ENCODE peak calls at places on chromosomes 13 and 19, in five cellular contexts. H is sigmoid colon, F is suprapubic skin, B is upper lobe of left lung, W is GM12878. G is an unnamed sample.

GRCh38 chr13:41610426-41610825 is 153.1 kb downstream of the RGCC start:
- DNase-seq in H (no peak), F (no peak), B (peak), W (no peak), G (peak)

GRCh38 chr19:29743681-29744080 is 28.6 kb upstream of the C19orf12 start:
- DNase-seq in H (no peak), F (no peak), B (no peak), W (no peak), G (no peak)

GRCh38 chr19:18284710-18285430 is 3.4 kb upstream of the JUND start:
- DNase-seq in H (no peak), F (no peak), B (no peak), W (no peak), G (no peak)

GRCh38 chr13:24071423-24072075 is 89.0 kb upstream of the SPATA13 start:
- DNase-seq in H (no peak), F (no peak), B (no peak), W (no peak), G (no peak)

GRCh38 chr19:37362733-37363132 is 8.2 kb upstream of the ZNF527 start:
- DNase-seq in H (no peak), F (no peak), B (no peak), W (no peak), G (no peak)

GRCh38 chr13:29515372-29515771 is 80.1 kb downstream of the SLC7A1 start:
- DNase-seq in H (no peak), F (no peak), B (no peak), W (no peak), G (no peak)

GRCh38 chr19:56105090-56105701 is 15.9 kb downstream of the ZNF787 start:
- DNase-seq in H (peak), F (peak), B (peak), W (no peak), G (peak)

GRCh38 chr13:50801087-50801931 is 42.2 kb downstream of the DLEU7 start:
- DNase-seq in H (no peak), F (no peak), B (no peak), W (peak), G (peak)

GRCh38 chr13:50919291-50919690 is 9.7 kb downstream of the RNASEH2B start:
- DNase-seq in H (no peak), F (no peak), B (no peak), W (no peak), G (no peak)

GRCh38 chr19:40270362-40271089 is 14.6 kb downstream of the AKT2 start:
- DNase-seq in H (no peak), F (no peak), B (no peak), W (no peak), G (no peak)

GRCh38 chr13:65912516-65912915 is 1317.6 kb downstream of the PCDH9 start:
- DNase-seq in H (no peak), F (no peak), B (no peak), W (no peak), G (no peak)

GRCh38 chr19:19321143-19321577 is 531 bp downstream of the MAU2 start:
- DNase-seq in H (no peak), F (no peak), B (no peak), W (no peak), G (no peak)

GRCh38 chr19:33684550-33685303 is 63.0 kb downstream of the CHST8 start:
- DNase-seq in H (peak), F (peak), B (peak), W (no peak), G (no peak)

GRCh38 chr13:90933097-90933826 is 414.2 kb upstream of the MIR17HG start:
- DNase-seq in H (no peak), F (no peak), B (no peak), W (no peak), G (no peak)

GRCh38 chr13:46894534-46894906 is 2.3 kb downstream of the HTR2A start:
- DNase-seq in H (no peak), F (no peak), B (no peak), W (no peak), G (no peak)

GRCh38 chr19:55393362-55393761 is 7.6 kb downstream of the RPL28 start:
- DNase-seq in H (no peak), F (no peak), B (no peak), W (no peak), G (no peak)

GRCh38 chr13:45243072-45243471 is 42.2 kb upstream of the KCTD4 start:
- DNase-seq in H (no peak), F (no peak), B (no peak), W (no peak), G (no peak)

GRCh38 chr19:32812036-32812435 is 57.5 kb downstream of the SLC7A9 start:
- DNase-seq in H (no peak), F (no peak), B (no peak), W (no peak), G (no peak)

GRCh38 chr19:57302020-57302465 is 18.2 kb upstream of the ZNF543 start:
- DNase-seq in H (no peak), F (peak), B (no peak), W (no peak), G (no peak)

GRCh38 chr13:95335667-95336066 is 34.4 kb upstream of the ABCC4 start:
- DNase-seq in H (no peak), F (no peak), B (no peak), W (no peak), G (no peak)

GRCh38 chr19:524062-524674 is 7.4 kb upstream of the CDC34 start:
- DNase-seq in H (peak), F (no peak), B (peak), W (no peak), G (no peak)

GRCh38 chr19:5086725-5087439 is 118.0 kb downstream of the KDM4B start:
- DNase-seq in H (no peak), F (no peak), B (peak), W (no peak), G (no peak)

GRCh38 chr13:97367427-97367826 is 66.5 kb upstream of the RAP2A start:
- DNase-seq in H (peak), F (no peak), B (no peak), W (no peak), G (no peak)

GRCh38 chr19:36010402-36010801 is 1.8 kb upstream of the SYNE4 start:
- DNase-seq in H (no peak), F (no peak), B (no peak), W (no peak), G (no peak)

GRCh38 chr19:36013280-36014028 is 559 bp downstream of the ALKBH6 start:
- DNase-seq in H (no peak), F (no peak), B (no peak), W (no peak), G (no peak)

GRCh38 chr19:36009633-36010379 is 1.2 kb upstream of the SYNE4 start:
- DNase-seq in H (no peak), F (no peak), B (peak), W (no peak), G (no peak)

GRCh38 chr19:36019061-36019670 is 5.2 kb upstream of the ALKBH6 start:
- DNase-seq in H (no peak), F (no peak), B (no peak), W (no peak), G (no peak)

DNA sequence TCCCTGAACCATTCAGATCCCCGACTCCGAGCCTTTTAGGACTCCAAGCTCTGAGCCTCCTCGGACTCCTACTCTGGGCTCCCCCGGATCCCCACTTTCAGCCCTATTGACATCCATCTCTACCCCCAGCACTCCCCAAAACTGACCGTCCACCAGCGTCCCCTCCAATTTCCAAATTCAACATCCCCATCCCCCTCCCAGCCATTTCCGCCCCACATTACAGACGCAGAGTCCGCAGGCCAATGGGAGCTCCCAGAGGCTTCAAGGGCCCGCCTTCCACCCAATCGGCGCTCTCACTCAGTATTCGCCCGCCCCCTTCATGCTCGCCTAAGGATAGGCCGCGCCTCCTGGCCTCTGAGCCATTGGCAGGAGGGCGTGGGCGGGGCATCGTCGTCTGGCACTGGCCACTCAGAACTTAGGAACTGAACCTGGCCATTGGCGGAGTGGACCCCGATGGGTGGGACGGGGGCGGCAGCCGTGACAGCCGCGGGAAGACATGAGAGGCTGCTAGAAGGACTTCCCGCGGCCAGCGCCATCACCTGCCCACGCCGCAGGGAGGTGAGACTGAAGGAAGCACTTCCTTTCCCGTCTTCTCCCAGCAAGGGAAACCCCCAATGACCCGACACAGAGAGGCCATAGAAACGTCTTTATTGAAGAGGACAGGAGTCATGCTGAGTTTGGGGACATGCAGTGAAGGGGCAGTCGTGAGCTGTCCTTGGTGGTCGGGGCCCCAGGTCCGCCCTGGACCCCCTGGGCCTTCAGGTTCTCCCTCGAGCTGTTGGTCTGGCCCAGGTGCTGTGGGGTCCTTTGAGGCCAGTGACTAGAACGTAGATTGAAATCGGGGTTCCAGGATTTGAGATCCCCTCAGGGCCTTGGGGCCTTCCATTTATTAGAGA is at the start of gene ALKBH6:
- DNase-seq in H (peak), F (peak), B (peak), W (peak), G (peak)
- TF ChIP-seq POLR2A in H (peak), F (no peak), B (peak), W (peak), G (peak)

GRCh38 chr13:59205501-59205900 is 958.2 kb downstream of the DIAPH3 start:
- DNase-seq in H (no peak), F (no peak), B (no peak), W (no peak), G (no peak)
- TF ChIP-seq POLR2AphosphoS5 in H (no peak), F (no peak), B (no peak), W (no peak), G (no peak)

DNA sequence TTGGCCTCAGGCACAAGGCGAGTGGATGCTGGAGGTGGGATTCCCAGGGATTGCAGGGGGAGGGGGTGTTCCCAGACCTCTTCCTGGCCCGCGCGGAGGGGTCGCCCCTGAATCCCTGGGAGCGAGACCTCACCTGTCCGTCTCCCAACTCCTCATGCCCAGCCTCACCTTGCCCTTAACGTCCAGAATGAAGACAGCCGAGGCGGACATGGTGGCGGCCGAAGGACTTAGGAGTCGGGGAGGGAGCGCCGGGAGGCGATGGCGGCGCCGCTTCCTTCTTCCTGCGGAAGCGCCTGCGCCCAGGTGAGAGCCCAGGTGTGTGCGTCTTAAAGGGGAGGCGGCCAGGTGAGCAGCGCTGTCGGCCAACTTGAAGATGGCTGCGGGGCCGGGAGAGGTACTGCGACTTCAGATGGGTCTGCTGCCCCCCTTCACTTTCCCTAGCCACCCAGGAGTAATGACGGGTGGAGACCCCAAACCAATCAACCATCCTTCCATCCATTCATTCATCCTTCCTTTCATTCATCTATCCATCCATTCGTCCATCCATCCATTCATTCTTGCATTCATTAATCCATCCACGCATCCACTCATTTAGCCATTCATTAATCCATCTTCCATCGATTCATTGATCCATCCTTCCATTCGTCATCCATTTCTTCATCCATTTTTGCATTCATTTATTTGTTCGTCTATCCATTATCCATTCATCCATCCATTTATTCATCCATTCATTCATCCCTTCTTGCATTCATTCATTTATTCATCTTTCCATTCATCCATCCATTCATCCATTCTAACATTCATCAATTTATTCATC is at the start of gene AP1M2:
- DNase-seq in H (no peak), F (no peak), B (peak), W (no peak), G (no peak)
- TF ChIP-seq POLR2A in H (no peak), F (no peak), B (no peak), W (no peak), G (no peak)

GRCh38 chr19:49150106-49150943 is 4.9 kb downstream of the HRC start:
- DNase-seq in H (peak), F (peak), B (peak), W (no peak), G (peak)
- TF ChIP-seq POLR2AphosphoS5 in H (peak), F (no peak), B (peak), W (no peak), G (peak)

DNA sequence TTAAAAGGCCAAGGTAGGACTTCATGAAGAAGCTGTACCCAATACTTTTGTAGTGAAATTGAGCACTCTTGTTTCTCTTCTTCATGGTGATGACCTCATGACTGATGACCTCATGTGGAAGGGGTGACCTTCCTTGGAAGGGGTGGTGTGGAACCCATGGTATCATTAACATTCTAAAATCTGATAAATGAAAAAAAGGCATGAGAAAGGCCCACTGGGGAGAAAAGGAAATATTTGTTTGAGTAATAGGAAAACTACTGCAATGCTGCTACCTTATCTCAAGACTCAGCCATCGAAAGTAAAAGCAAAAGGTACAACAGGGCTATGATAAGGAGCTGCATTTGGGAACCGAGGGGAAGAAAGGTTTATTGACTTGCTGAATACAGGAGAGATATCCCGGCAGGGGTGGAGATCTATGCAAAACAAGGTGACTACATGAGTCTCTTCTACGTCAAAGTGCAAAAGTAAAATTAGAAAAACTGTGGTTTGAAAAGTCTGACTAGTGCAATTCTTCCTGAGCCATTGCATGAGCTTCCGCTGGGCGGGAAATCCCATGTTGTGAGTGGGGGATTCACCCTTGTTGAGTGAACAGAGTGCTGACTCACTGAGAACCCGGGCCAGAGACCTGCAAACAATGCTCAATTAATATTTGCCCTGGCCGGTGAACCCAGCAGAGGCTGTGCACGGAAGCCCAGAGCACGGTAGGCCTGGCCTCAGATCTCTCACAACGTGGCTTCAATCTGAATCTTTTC is 138.9 kb upstream of the RFC3 start:
- DNase-seq in H (peak), F (no peak), B (no peak), W (peak), G (no peak)
- TF ChIP-seq POLR2A in H (no peak), F (no peak), B (no peak), W (peak), G (no peak)

GRCh38 chr19:49593233-49594113 is 2.5 kb downstream of the PRR12 start:
- DNase-seq in H (peak), F (peak), B (peak), W (peak), G (peak)
- TF ChIP-seq POLR2AphosphoS5 in H (no peak), F (no peak), B (no peak), W (no peak), G (peak)

GRCh38 chr13:19864018-19864338 is 529 bp upstream of the ZMYM5 start:
- DNase-seq in H (peak), F (peak), B (peak), W (no peak), G (peak)
- TF ChIP-seq POLR2A in H (no peak), F (no peak), B (peak), W (no peak), G (no peak)

G was measured in prostate gland.